ENCODE peak calls at places on chromosomes 13 and 19, in nine cellular contexts. J is BJ; R is pancreas; W is SJSA1; C is adrenal gland; B is endodermal cell; A is lower lobe of right lung; G is SJCRH30; O is CD4-positive, CD25-positive, alpha-beta regulatory T cell. L is an unnamed sample. For H3K36me3, the result is how much of the 10 kb centered on the place peaks cover.

GRCh38 chr13:95713651-95714050 is 36.7 kb downstream of the DNAJC3 start:
- DNase-seq in J (no peak), A (no peak), W (no peak), C (no peak), O (no peak), R (no peak), G (no peak), B (no peak), L (no peak)

GRCh38 chr19:4430760-4431159 is 26.8 kb downstream of the UBXN6 start:
- DNase-seq in C (no peak), G (no peak), B (no peak), O (no peak), A (peak), J (no peak), W (no peak), R (no peak), L (no peak)

GRCh38 chr19:14475251-14476073 is at the start of gene PTGER1:
- DNase-seq in R (peak), A (no peak), W (no peak), G (peak), J (no peak), O (peak), B (peak), C (no peak), L (peak)

GRCh38 chr13:88246239-88246638 is 575.1 kb downstream of the SLITRK5 start:
- DNase-seq in B (no peak), R (no peak), J (no peak), W (no peak), O (no peak), C (no peak), G (peak), A (no peak), L (no peak)

GRCh38 chr19:13990085-13990484 is 16.0 kb downstream of the RFX1 start:
- DNase-seq in B (no peak), C (no peak), G (no peak), A (no peak), R (no peak), J (no peak), W (no peak), O (no peak), L (peak)

GRCh38 chr13:39073983-39074382 is 35.7 kb downstream of the NHLRC3 start:
- DNase-seq in G (no peak), W (no peak), B (peak), C (no peak), R (no peak), A (no peak), J (no peak), O (no peak), L (no peak)

GRCh38 chr19:51784109-51784785 is 10.7 kb upstream of the FPR3 start:
- DNase-seq in J (no peak), B (no peak), W (no peak), A (no peak), G (no peak), C (no peak), O (no peak), R (no peak), L (no peak)

GRCh38 chr19:11377237-11377636 is 2.8 kb downstream of the SWSAP1 start:
- DNase-seq in J (peak), O (peak), A (no peak), C (peak), R (no peak), W (peak), G (peak), B (no peak), L (no peak)

GRCh38 chr13:40340368-40341085 is 325.9 kb downstream of the FOXO1 start:
- DNase-seq in W (no peak), R (no peak), C (no peak), B (no peak), O (no peak), A (no peak), J (no peak), G (peak), L (no peak)

GRCh38 chr13:113545931-113546516 is 38.5 kb upstream of the TFDP1 start:
- DNase-seq in R (peak), J (no peak), G (no peak), C (no peak), W (no peak), B (no peak), O (no peak), A (peak), L (peak)

GRCh38 chr13:114148521-114148855 is 16.1 kb upstream of the RASA3 start:
- DNase-seq in G (no peak), A (peak), C (no peak), B (no peak), J (no peak), W (no peak), O (peak), R (peak), L (peak)

GRCh38 chr13:98945863-98946605 is 31.8 kb downstream of the DOCK9 start:
- DNase-seq in J (no peak), G (no peak), O (no peak), A (no peak), W (no peak), C (no peak), R (no peak), B (no peak), L (peak)

GRCh38 chr13:101289764-101290163 is 126.5 kb downstream of the NALCN start:
- DNase-seq in A (no peak), O (no peak), C (no peak), W (no peak), R (no peak), B (peak), G (peak), J (no peak), L (peak)

GRCh38 chr13:109605846-109606245 is 180.5 kb downstream of the IRS2 start:
- DNase-seq in C (no peak), G (no peak), R (no peak), W (no peak), O (no peak), J (no peak), B (no peak), A (no peak), L (no peak)

GRCh38 chr13:79455331-79455730 is 25.6 kb upstream of the NDFIP2 start:
- DNase-seq in G (no peak), C (no peak), J (no peak), W (no peak), O (no peak), R (no peak), A (no peak), B (no peak), L (no peak)

GRCh38 chr13:40376296-40376849 is 290.1 kb downstream of the FOXO1 start:
- DNase-seq in R (no peak), B (no peak), G (peak), O (no peak), J (no peak), W (no peak), A (no peak), C (no peak), L (no peak)

GRCh38 chr13:90956036-90956435 is 391.5 kb upstream of the MIR17HG start:
- DNase-seq in B (no peak), G (no peak), J (no peak), O (no peak), W (no peak), R (no peak), A (no peak), C (no peak), L (no peak)

GRCh38 chr19:54255105-54255775 is 1.8 kb downstream of the LILRB5 start:
- DNase-seq in B (peak), J (no peak), O (no peak), C (peak), W (no peak), A (no peak), G (no peak), R (peak), L (peak)

GRCh38 chr19:6773323-6773931 is 919 bp downstream of the VAV1 start:
- DNase-seq in G (no peak), B (peak), A (peak), J (no peak), R (no peak), C (no peak), W (no peak), O (peak), L (peak)

GRCh38 chr19:43489310-43489709 is 15.2 kb downstream of the PHLDB3 start:
- DNase-seq in A (no peak), O (no peak), R (no peak), W (no peak), J (no peak), G (no peak), C (no peak), B (no peak), L (no peak)

GRCh38 chr13:20803180-20803965 is 29.6 kb upstream of the EEF1AKMT1 start:
- DNase-seq in C (no peak), O (no peak), A (no peak), G (no peak), W (no peak), J (no peak), R (no peak), B (no peak), L (no peak)
- H3K4me3 ChIP-seq in C (no peak), O (no peak), A (no peak), G (no peak), W (no peak), J (no peak), R (no peak), B (no peak), L (no peak)

DNA sequence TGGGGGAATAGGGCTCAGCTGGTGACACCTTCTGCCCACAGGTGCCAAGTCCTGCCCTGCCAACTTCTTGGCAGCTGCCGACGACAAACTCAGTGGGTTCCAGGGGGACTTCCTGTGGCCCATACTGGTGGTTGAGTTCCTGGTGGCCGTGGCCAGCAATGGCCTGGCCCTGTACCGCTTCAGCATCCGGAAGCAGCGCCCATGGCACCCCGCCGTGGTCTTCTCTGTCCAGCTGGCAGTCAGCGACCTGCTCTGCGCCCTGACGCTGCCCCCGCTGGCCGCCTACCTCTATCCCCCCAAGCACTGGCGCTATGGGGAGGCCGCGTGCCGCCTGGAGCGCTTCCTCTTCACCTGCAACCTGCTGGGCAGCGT is 2.1 kb downstream of the P2RY11 start:
- DNase-seq in G (no peak), C (peak), R (no peak), B (no peak), O (no peak), A (peak), J (no peak), W (no peak), L (peak)
- H3K36me3 ChIP-seq in G (half or more), C (half or more), R (under half), B (half or more), O (half or more), A (half or more), J (half or more), W (half or more), L (under half)

DNA sequence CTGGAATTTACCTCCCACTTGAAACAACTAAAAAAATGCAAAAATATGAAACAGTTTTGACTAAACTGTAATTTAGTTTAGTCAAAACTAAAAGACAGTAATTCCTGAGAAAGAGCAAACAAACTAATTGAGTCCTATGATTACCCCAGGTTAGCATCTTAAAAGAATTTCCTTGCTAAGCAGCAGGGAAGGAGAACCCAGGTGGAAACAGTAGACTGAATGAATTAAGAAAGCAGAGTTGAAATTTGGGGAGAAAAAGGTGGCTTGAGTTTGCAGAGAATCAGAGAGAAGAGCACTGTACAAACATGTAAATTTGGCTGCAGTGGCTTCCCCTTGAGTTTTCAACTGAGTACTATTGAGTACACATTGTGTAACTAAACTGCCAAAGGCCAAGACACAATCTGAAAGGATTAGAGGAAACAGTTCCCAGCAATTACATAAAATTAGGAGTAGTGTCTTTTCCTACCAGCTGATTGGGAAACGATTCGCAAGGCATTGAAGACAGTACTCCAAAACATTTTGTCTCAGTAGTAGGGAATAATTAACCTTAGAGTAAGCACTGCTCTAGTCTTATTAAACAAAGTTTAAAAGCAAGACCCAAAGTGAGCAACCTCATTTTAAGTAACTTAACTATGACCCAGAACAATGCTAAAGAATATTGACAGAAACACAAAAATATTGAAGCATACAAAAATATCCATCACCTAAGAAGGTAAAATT is 820.5 kb downstream of the DACH1 start:
- DNase-seq in O (no peak), R (no peak), J (no peak), W (no peak), G (no peak), A (no peak), C (no peak), B (no peak), L (peak)
- H3K4me3 ChIP-seq in O (no peak), R (no peak), J (no peak), W (no peak), G (no peak), A (no peak), C (no peak), B (no peak), L (no peak)

DNA sequence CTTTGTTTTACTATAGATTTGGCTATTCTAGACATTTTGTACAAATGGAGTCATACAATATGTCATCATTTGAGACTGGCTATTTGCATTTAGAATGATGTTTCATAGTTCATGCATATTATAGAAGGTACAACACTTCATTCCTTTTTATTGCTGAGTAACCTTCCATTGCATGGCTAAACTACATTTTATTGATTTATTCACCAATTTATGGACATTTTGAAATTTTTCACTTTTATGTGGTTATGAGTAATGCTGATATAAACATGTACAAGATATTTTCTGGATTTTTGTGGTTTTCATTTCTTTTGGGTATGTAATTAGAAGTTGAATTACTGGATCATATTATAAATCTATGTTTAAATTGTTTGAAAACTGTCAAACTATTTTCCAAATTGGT is 710.3 kb upstream of the SLITRK5 start:
- DNase-seq in A (no peak), J (no peak), O (no peak), R (no peak), B (no peak), G (no peak), W (no peak), C (no peak), L (no peak)
- H3K36me3 ChIP-seq in A (under half), J (under half), O (under half), R (under half), B (under half), G (under half), W (under half), C (under half), L (under half)

GRCh38 chr19:17391371-17392151 is 2.4 kb downstream of the CCDC194 start:
- DNase-seq in G (peak), C (no peak), A (no peak), R (no peak), B (peak), J (no peak), O (no peak), W (no peak), L (peak)
- H3K4me3 ChIP-seq in G (peak), C (peak), A (peak), R (no peak), B (peak), J (peak), O (peak), W (peak), L (peak)

L was measured in H7.